ENCODE peak calls at places on chromosomes 7 and 10, in ten cellular contexts. L is activated T-cell treated with anti-CD3 and anti-CD28 coated beads, Interleukin-2, amount 50 U/mL, for 1 hour; V is mucosa of descending colon; O is dorsolateral prefrontal cortex; I is NCI-H187 treated with DMSO at 0.1 percent for 48 hours; X is amygdala; Z is stimulated activated CD8-positive, alpha-beta memory T cell treated with anti-CD3 and anti-CD28 coated beads, Interleukin-7, amount 100 ng/mL, for 4 hours; F is posterior vena cava; Y is stimulated activated CD4-positive, alpha-beta T cell treated with anti-CD3 and anti-CD28 coated beads, Interleukin-2, amount 100 ng/mL, for 4 hours; G is AG09309. E is an unnamed sample.

GRCh38 chr7:42029405-42029804 is 207.6 kb downstream of the GLI3 start:
- DNase-seq in X (no peak), G (no peak), I (no peak), F (no peak), O (no peak), V (no peak), Y (no peak), Z (no peak), L (no peak), E (no peak)

GRCh38 chr7:47249361-47249760 is 332.6 kb downstream of the TNS3 start:
- DNase-seq in L (no peak), Y (no peak), F (no peak), X (no peak), Z (no peak), G (no peak), V (no peak), I (no peak), O (no peak), E (no peak)

GRCh38 chr7:121994625-121995410 is 121.9 kb downstream of the PTPRZ1 start:
- DNase-seq in V (no peak), Y (no peak), L (peak), O (no peak), I (peak), X (peak), G (peak), Z (no peak), F (no peak), E (peak)

GRCh38 chr7:91565499-91566331 is 301.5 kb downstream of the FZD1 start:
- DNase-seq in G (no peak), I (no peak), X (peak), Y (no peak), F (no peak), V (no peak), Z (no peak), L (no peak), O (peak), E (no peak)

GRCh38 chr7:31327071-31327470 is 13.5 kb downstream of the NEUROD6 start:
- DNase-seq in F (no peak), L (no peak), X (no peak), G (no peak), Z (no peak), I (no peak), V (no peak), O (no peak), Y (no peak), E (peak)

GRCh38 chr7:75963383-75963995 is 30.9 kb downstream of the TMEM120A start:
- DNase-seq in X (no peak), O (no peak), I (no peak), L (no peak), G (no peak), Y (no peak), Z (no peak), F (peak), V (no peak), E (no peak)

GRCh38 chr7:137801003-137801402 is 45.8 kb downstream of the DGKI start:
- DNase-seq in L (no peak), V (no peak), I (no peak), O (no peak), G (no peak), Y (no peak), F (no peak), X (no peak), Z (no peak), E (no peak)

GRCh38 chr7:132275811-132276210 is 300.5 kb downstream of the PLXNA4 start:
- DNase-seq in F (no peak), Z (no peak), V (no peak), O (no peak), Y (no peak), L (no peak), I (peak), X (no peak), G (no peak), E (no peak)

GRCh38 chr10:104413528-104413927 is 59.9 kb downstream of the CFAP58 start:
- DNase-seq in G (no peak), X (no peak), I (no peak), O (no peak), V (no peak), F (no peak), L (no peak), Z (no peak), Y (no peak), E (no peak)

GRCh38 chr7:66847879-66848810 is 72.9 kb upstream of the TMEM248 start:
- DNase-seq in Y (no peak), V (no peak), Z (no peak), O (no peak), G (peak), X (no peak), L (no peak), I (no peak), F (no peak), E (peak)

GRCh38 chr10:14688606-14689005 is 86.1 kb downstream of the FAM107B start:
- DNase-seq in X (no peak), V (no peak), F (no peak), Z (no peak), I (peak), Y (no peak), O (no peak), G (peak), L (no peak), E (no peak)

E was measured in retinal pigment epithelial cell.